ENCODE peak calls at places on chromosomes 3 and 15, in six cellular contexts. X is esophagus muscularis mucosa; I is NB4; E is naive thymus-derived CD8-positive, alpha-beta T cell; C is AG20443; L is NCI-H1105 treated with DMSO at 0.1 percent for 48 hours. U is an unnamed sample.

GRCh38 chr3:43793648-43794372 is 103.1 kb downstream of the ABHD5 start:
- DNase-seq in X (peak), I (no peak), E (no peak), C (no peak), L (no peak), U (no peak)

GRCh38 chr3:193585530-193585929 is 7.5 kb upstream of the OPA1 start:
- DNase-seq in X (no peak), I (no peak), E (no peak), C (no peak), L (peak), U (no peak)

GRCh38 chr3:151395806-151396205 is 11.3 kb upstream of the P2RY12 start:
- DNase-seq in X (no peak), I (peak), E (no peak), C (peak), L (no peak), U (peak)

GRCh38 chr15:27827336-27827735 is 271.8 kb downstream of the OCA2 start:
- DNase-seq in X (no peak), I (no peak), E (no peak), C (peak), L (no peak), U (no peak)

GRCh38 chr3:195573611-195574496 is 9.9 kb downstream of the APOD start:
- DNase-seq in X (no peak), I (no peak), E (no peak), C (no peak), L (no peak), U (no peak)

GRCh38 chr3:21484323-21485154 is 266.5 kb downstream of the ZNF385D start:
- DNase-seq in X (no peak), I (peak), E (no peak), C (peak), L (peak), U (peak)

GRCh38 chr3:79236488-79236887 is 531.3 kb downstream of the ROBO1 start:
- DNase-seq in X (no peak), I (no peak), E (no peak), C (no peak), L (no peak), U (no peak)

GRCh38 chr3:184050217-184050847 is 2.5 kb upstream of the HTR3C start:
- DNase-seq in X (no peak), I (peak), E (no peak), C (no peak), L (peak), U (no peak)

GRCh38 chr15:68994981-68995753 is 19.3 kb upstream of the NOX5 start:
- DNase-seq in X (peak), I (no peak), E (no peak), C (no peak), L (no peak), U (no peak)

GRCh38 chr3:46878796-46879436 is 1.4 kb downstream of the PTH1R start:
- DNase-seq in X (no peak), I (no peak), E (no peak), C (no peak), L (no peak), U (peak)

GRCh38 chr15:80512729-80513670 is 108.8 kb downstream of the ARNT2 start:
- DNase-seq in X (peak), I (no peak), E (no peak), C (peak), L (no peak), U (peak)

GRCh38 chr15:87347806-87348515 is 908.6 kb downstream of the NTRK3 start:
- DNase-seq in X (no peak), I (no peak), E (no peak), C (no peak), L (no peak), U (no peak)

GRCh38 chr3:1987983-1988382 is 110.7 kb upstream of the CNTN4 start:
- DNase-seq in X (no peak), I (peak), E (no peak), C (no peak), L (peak), U (peak)

U was measured in renal cortical epithelial cell.